ENCODE peak calls at places on chromosomes 3 and 15, in nine cellular contexts. S is pancreas; R is keratinocyte; U is adrenal gland; A is lower lobe of right lung; F is effector memory CD4-positive, alpha-beta T cell; O is neural progenitor cell; C is thoracic aorta; M is suprapubic skin. V is an unnamed sample.

GRCh38 chr3:195394700-195395099 is 48.1 kb downstream of the ACAP2 start:
- DNase-seq in S (no peak), R (no peak), U (no peak), A (no peak), F (no peak), O (peak; percentile 11), C (no peak), M (no peak), V (no peak)

GRCh38 chr3:111321786-111322185 is 220.2 kb upstream of the CD96 start:
- DNase-seq in S (no peak), R (no peak), U (no peak), A (no peak), F (no peak), O (no peak), C (no peak), M (no peak), V (no peak)

GRCh38 chr3:195240171-195240701 is 30.7 kb downstream of the XXYLT1 start:
- DNase-seq in S (no peak), R (no peak), U (peak; percentile 61), A (peak; percentile 44), F (no peak), O (no peak), C (peak; percentile 53), M (no peak), V (no peak)

GRCh38 chr15:101250931-101251829 is 668 bp downstream of the CHSY1 start:
- DNase-seq in S (peak; percentile 61), R (no peak), U (peak; percentile 39), A (peak; percentile 69), F (peak; percentile 8), O (peak; percentile 73), C (no peak), M (peak; percentile 79), V (no peak)

GRCh38 chr15:88388702-88389101 is 78.5 kb downstream of the MRPL46 start:
- DNase-seq in S (no peak), R (no peak), U (no peak), A (no peak), F (no peak), O (peak; percentile 58), C (no peak), M (no peak), V (no peak)

GRCh38 chr15:94670436-94671034 is 439.2 kb downstream of the MCTP2 start:
- DNase-seq in S (no peak), R (no peak), U (no peak), A (no peak), F (no peak), O (peak; percentile 61), C (no peak), M (no peak), V (no peak)

GRCh38 chr15:31774045-31774444 is 256.3 kb upstream of the CHRNA7 start:
- DNase-seq in S (no peak), R (no peak), U (no peak), A (no peak), F (no peak), O (peak; percentile 14), C (no peak), M (no peak), V (no peak)

GRCh38 chr15:57462391-57462790 is 86.1 kb downstream of the CGNL1 start:
- DNase-seq in S (no peak), R (no peak), U (no peak), A (no peak), F (no peak), O (no peak), C (no peak), M (no peak), V (no peak)

GRCh38 chr3:171480526-171480925 is 20.3 kb upstream of the TNIK start:
- DNase-seq in S (no peak), R (no peak), U (no peak), A (no peak), F (no peak), O (no peak), C (no peak), M (no peak), V (no peak)

GRCh38 chr3:75272708-75273107 is 391.4 kb upstream of the FRG2C start:
- DNase-seq in S (no peak), R (no peak), U (peak; percentile 19), A (no peak), F (no peak), O (no peak), C (no peak), M (no peak), V (no peak)

GRCh38 chr15:88015228-88015860 is 241.2 kb downstream of the NTRK3 start:
- DNase-seq in S (no peak), R (no peak), U (no peak), A (no peak), F (no peak), O (no peak), C (no peak), M (no peak), V (no peak)

GRCh38 chr3:24365168-24365567 is 129.5 kb downstream of the THRB start:
- DNase-seq in S (peak; percentile 55), R (peak; percentile 38), U (peak; percentile 70), A (no peak), F (no peak), O (no peak), C (peak; percentile 60), M (no peak), V (no peak)

GRCh38 chr3:130849111-130849552 is 44.8 kb upstream of the ATP2C1 start:
- DNase-seq in S (peak; percentile 86), R (no peak), U (no peak), A (peak; percentile 48), F (no peak), O (no peak), C (no peak), M (peak; percentile 69), V (no peak)

GRCh38 chr3:190183121-190183520 is 62.4 kb upstream of the P3H2 start:
- DNase-seq in S (no peak), R (no peak), U (no peak), A (no peak), F (no peak), O (peak; percentile 23), C (no peak), M (no peak), V (no peak)

GRCh38 chr3:189071452-189071851 is 100.3 kb upstream of the TPRG1 start:
- DNase-seq in S (no peak), R (peak; percentile 60), U (no peak), A (no peak), F (no peak), O (no peak), C (no peak), M (no peak), V (no peak)

GRCh38 chr3:171586274-171586673 is 126.1 kb upstream of the TNIK start:
- DNase-seq in S (no peak), R (no peak), U (no peak), A (no peak), F (no peak), O (no peak), C (no peak), M (no peak), V (no peak)

GRCh38 chr15:40471778-40472130 is 970 bp downstream of the CHST14 start:
- DNase-seq in S (no peak), R (no peak), U (no peak), A (peak; percentile 61), F (no peak), O (peak; percentile 52), C (no peak), M (no peak), V (no peak)

GRCh38 chr15:90004671-90005070 is 3.5 kb downstream of the ZNF710 start:
- DNase-seq in S (no peak), R (peak; percentile 77), U (peak; percentile 66), A (peak; percentile 55), F (no peak), O (no peak), C (no peak), M (peak; percentile 74), V (no peak)

GRCh38 chr3:57911588-57911987 is 96.6 kb upstream of the FLNB start:
- DNase-seq in S (no peak), R (no peak), U (no peak), A (no peak), F (no peak), O (no peak), C (no peak), M (no peak), V (no peak)

DNA sequence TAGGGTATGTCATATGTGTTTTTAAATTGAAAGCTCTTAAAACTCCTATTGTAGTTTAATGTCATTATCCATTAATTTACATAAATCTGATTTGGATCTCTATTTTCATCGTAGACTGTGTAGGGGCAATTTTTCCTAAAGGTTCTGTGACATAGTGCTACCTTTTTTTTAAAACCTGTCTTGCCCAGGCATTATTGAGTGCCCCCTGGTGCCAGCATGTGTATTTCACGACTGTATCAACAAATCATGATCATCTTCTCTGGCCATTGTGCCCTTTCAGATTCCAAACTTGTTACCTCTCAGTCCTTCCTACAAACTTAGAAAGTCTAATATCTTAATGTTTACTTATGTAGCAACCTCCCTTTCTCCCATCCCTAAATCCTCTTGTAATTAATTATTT is 97.2 kb upstream of the FLNB start:
- DNase-seq in S (no peak), R (no peak), U (no peak), A (no peak), F (no peak), O (peak; percentile 35), C (no peak), M (no peak), V (peak; percentile 47)
- H3K27ac ChIP-seq in S (no peak overlapping the region), R (no peak overlapping the region), U (no peak overlapping the region), A (no peak overlapping the region), F (no peak overlapping the region), O (no peak overlapping the region), C (peak overlapping the region; percentile 60), M (no peak overlapping the region), V (no peak overlapping the region)

GRCh38 chr15:27686376-27686775 is 412.7 kb downstream of the OCA2 start:
- DNase-seq in S (no peak), R (no peak), U (no peak), A (no peak), F (no peak), O (no peak), C (no peak), M (no peak), V (no peak)
- H3K27ac ChIP-seq in S (no peak overlapping the region), R (no peak overlapping the region), U (no peak overlapping the region), A (no peak overlapping the region), F (no peak overlapping the region), O (no peak overlapping the region), C (no peak overlapping the region), M (no peak overlapping the region), V (no peak overlapping the region)

GRCh38 chr3:72949016-72949415 is 47.6 kb upstream of the PPP4R2 start:
- DNase-seq in S (no peak), R (no peak), U (no peak), A (no peak), F (no peak), O (no peak), C (no peak), M (no peak), V (no peak)
- H3K27ac ChIP-seq in S (no peak overlapping the region), R (no peak overlapping the region), U (no peak overlapping the region), A (no peak overlapping the region), F (no peak overlapping the region), O (no peak overlapping the region), C (no peak overlapping the region), M (no peak overlapping the region), V (no peak overlapping the region)

DNA sequence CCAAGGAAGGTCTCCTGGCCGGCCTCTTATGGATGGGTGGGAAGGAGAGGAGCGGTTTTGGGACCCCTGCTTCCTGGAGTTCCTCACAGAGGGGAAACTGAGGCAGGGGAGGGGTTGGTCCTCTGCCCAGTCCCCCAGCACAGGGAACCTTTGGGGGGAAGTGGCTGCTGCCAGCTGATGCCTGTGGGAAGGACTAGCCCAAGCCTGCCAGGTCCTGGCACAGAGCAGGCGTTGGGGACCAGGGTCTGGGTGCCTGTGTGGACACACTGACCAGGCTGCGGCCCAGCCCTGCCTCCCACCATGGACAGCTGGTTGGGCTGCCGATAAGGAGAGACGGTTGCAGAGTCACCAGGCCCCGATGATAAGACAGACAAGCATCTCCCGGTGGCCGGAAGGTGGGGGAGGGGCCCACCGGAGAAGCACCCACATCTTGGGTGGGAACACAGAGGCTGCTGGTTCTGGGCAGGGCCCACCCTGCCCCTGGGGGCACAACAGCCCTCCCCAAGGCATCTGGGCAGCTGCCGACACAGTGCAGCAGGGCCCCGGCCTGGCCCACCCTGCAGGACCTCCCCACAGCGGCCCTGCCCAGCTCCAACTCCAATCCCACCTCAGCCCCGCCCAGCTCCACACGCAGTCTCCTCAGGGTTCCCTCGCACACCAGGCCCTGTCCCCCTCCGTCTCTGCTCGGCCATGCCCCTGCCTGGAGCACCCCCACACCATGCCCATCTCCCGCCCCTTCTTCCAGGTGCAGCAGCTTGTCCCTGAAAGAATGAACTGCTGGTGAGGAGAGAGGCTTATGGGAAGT is 50.7 kb downstream of the DNAJB8 start:
- DNase-seq in S (no peak), R (no peak), U (no peak), A (no peak), F (no peak), O (no peak), C (no peak), M (no peak), V (no peak)
- H3K27ac ChIP-seq in S (no peak overlapping the region), R (no peak overlapping the region), U (no peak overlapping the region), A (no peak overlapping the region), F (no peak overlapping the region), O (no peak overlapping the region), C (no peak overlapping the region), M (no peak overlapping the region), V (no peak overlapping the region)